ENCODE peak calls at places on chromosome 1, in eight cellular contexts. B is HuH-7; W is SJSA1; S is left colon; A is cardiac fibroblast; U is KG1; E is aorta; O is effector memory CD8-positive, alpha-beta T cell. M is an unnamed sample.

GRCh38 chr1:153506386-153506785 is 29.4 kb downstream of the S100A6 start:
- DNase-seq in A (no peak), U (no peak), W (no peak), O (no peak), B (no peak), E (no peak), S (no peak), M (no peak)

GRCh38 chr1:155192346-155193274 is 15.1 kb downstream of the THBS3 start:
- DNase-seq in B (no peak), W (no peak), A (no peak), S (peak; percentile 91), E (no peak), U (no peak), O (no peak), M (no peak)

GRCh38 chr1:82226198-82226505 is 425.4 kb downstream of the ADGRL2 start:
- DNase-seq in S (no peak), O (no peak), U (no peak), E (no peak), A (peak; percentile 65), B (peak; percentile 10), W (no peak), M (no peak)

GRCh38 chr1:18950415-18951026 is 6.0 kb downstream of the IFFO2 start:
- DNase-seq in B (no peak), W (peak; percentile 67), E (peak; percentile 86), U (no peak), O (no peak), A (peak; percentile 24), S (no peak), M (no peak)

GRCh38 chr1:203473281-203473680 is 2.3 kb upstream of the PRELP start:
- DNase-seq in W (no peak), B (no peak), S (no peak), U (no peak), E (no peak), A (peak; percentile 23), O (no peak), M (no peak)

GRCh38 chr1:183461350-183461749 is 10.9 kb upstream of the SMG7 start:
- DNase-seq in E (peak; percentile 48), A (peak; percentile 54), U (no peak), B (no peak), S (peak; percentile 36), W (no peak), O (no peak), M (no peak)

GRCh38 chr1:110173466-110174117 is 23.3 kb downstream of the SLC6A17 start:
- DNase-seq in E (no peak), U (no peak), B (no peak), S (no peak), W (no peak), O (no peak), A (no peak), M (no peak)

GRCh38 chr1:8182034-8182761 is 135.7 kb upstream of the SLC45A1 start:
- DNase-seq in E (no peak), A (peak; percentile 91), U (no peak), O (peak; percentile 33), S (peak; percentile 63), W (peak; percentile 86), B (no peak), M (peak; percentile 93)

GRCh38 chr1:150987928-150988327 is 5.8 kb downstream of the ANXA9 start:
- DNase-seq in O (no peak), U (no peak), B (no peak), W (no peak), E (no peak), A (no peak), S (no peak), M (no peak)

GRCh38 chr1:53696990-53697389 is 42.0 kb downstream of the GLIS1 start:
- DNase-seq in E (no peak), W (no peak), O (no peak), S (no peak), U (no peak), A (no peak), B (no peak), M (no peak)

GRCh38 chr1:94544706-94545490 is 3.3 kb upstream of the F3 start:
- DNase-seq in B (no peak), W (peak; percentile 35), U (no peak), S (no peak), A (peak; percentile 77), E (no peak), O (no peak), M (no peak)

GRCh38 chr1:117501275-117501674 is 104.6 kb upstream of the TENT5C start:
- DNase-seq in A (peak; percentile 26), W (peak; percentile 86), E (no peak), S (no peak), B (no peak), O (no peak), U (no peak), M (peak; percentile 26)

GRCh38 chr1:201490708-201491131 is 16.2 kb downstream of the CSRP1 start:
- DNase-seq in O (no peak), S (no peak), A (peak; percentile 53), E (no peak), B (no peak), W (no peak), U (no peak), M (no peak)

GRCh38 chr1:10833630-10834557 is 37.4 kb upstream of the CASZ1 start:
- DNase-seq in B (no peak), U (no peak), O (no peak), A (no peak), E (no peak), S (no peak), W (no peak), M (no peak)

GRCh38 chr1:87129606-87130005 is 199.1 kb upstream of the LMO4 start:
- DNase-seq in U (no peak), B (peak; percentile 32), W (no peak), O (no peak), E (no peak), S (no peak), A (peak; percentile 58), M (no peak)

GRCh38 chr1:198087831-198088230 is 69.0 kb upstream of the NEK7 start:
- DNase-seq in W (no peak), B (no peak), O (no peak), E (no peak), A (no peak), S (no peak), U (no peak), M (no peak)

GRCh38 chr1:8171751-8172464 is 145.8 kb upstream of the ERRFI1 start:
- DNase-seq in A (no peak), O (no peak), B (no peak), E (no peak), S (no peak), W (no peak), U (no peak), M (no peak)

GRCh38 chr1:3732747-3733602 is 19.3 kb upstream of the CCDC27 start:
- DNase-seq in W (no peak), B (no peak), U (no peak), S (no peak), A (no peak), E (no peak), O (no peak), M (no peak)

GRCh38 chr1:37038079-37038702 is 3.9 kb upstream of the GRIK3 start:
- DNase-seq in E (no peak), O (no peak), A (peak; percentile 3), B (no peak), W (no peak), S (no peak), U (no peak), M (no peak)

GRCh38 chr1:239805888-239806772 is 285.6 kb upstream of the FMN2 start:
- DNase-seq in E (no peak), W (no peak), O (no peak), B (no peak), A (no peak), U (no peak), S (no peak), M (no peak)

GRCh38 chr1:186050360-186050759 is 316.2 kb downstream of the HMCN1 start:
- DNase-seq in O (no peak), U (no peak), A (peak; percentile 40), S (no peak), E (no peak), W (no peak), B (no peak), M (no peak)

GRCh38 chr1:186790101-186790500 is 38.6 kb upstream of the PLA2G4A start:
- DNase-seq in W (no peak), S (no peak), B (no peak), O (no peak), E (no peak), U (no peak), A (peak; percentile 35), M (no peak)

GRCh38 chr1:109603229-109603628 is 16.2 kb downstream of the GNAT2 start:
- DNase-seq in U (no peak), A (no peak), S (no peak), W (no peak), E (no peak), O (no peak), B (no peak), M (no peak)

GRCh38 chr1:235643837-235644692 is 5.5 kb downstream of the GNG4 start:
- DNase-seq in W (no peak), O (no peak), B (no peak), E (no peak), A (no peak), S (no peak), U (no peak), M (no peak)

GRCh38 chr1:16067933-16068332 is 5.5 kb downstream of the FAM131C start:
- DNase-seq in A (no peak), W (no peak), B (no peak), S (no peak), E (no peak), O (no peak), U (no peak), M (no peak)

GRCh38 chr1:6273380-6273891 is 12.5 kb upstream of the GPR153 start:
- DNase-seq in U (no peak), E (no peak), S (no peak), A (peak; percentile 39), O (no peak), B (no peak), W (no peak), M (no peak)

GRCh38 chr1:115630342-115630741 is 11.4 kb upstream of the VANGL1 start:
- DNase-seq in A (no peak), O (no peak), W (no peak), U (no peak), S (no peak), E (no peak), B (no peak), M (no peak)

GRCh38 chr1:234889643-234890042 is 239.0 kb downstream of the TOMM20 start:
- DNase-seq in W (no peak), S (no peak), B (no peak), A (no peak), U (no peak), O (no peak), E (no peak), M (no peak)

GRCh38 chr1:188689542-188689941 is 1788.1 kb downstream of the BRINP3 start:
- DNase-seq in B (no peak), S (no peak), E (no peak), W (no peak), U (no peak), O (no peak), A (no peak), M (no peak)

GRCh38 chr1:230426246-230427101 is at the start of gene PGBD5:
- DNase-seq in O (peak; percentile 38), S (peak; percentile 63), W (peak; percentile 43), B (peak; percentile 87), E (peak; percentile 70), A (peak; percentile 61), U (peak; percentile 39), M (no peak)

GRCh38 chr1:221696045-221696444 is 45.8 kb downstream of the DUSP10 start:
- DNase-seq in U (no peak), O (no peak), A (no peak), W (no peak), E (no peak), S (no peak), B (no peak), M (no peak)

GRCh38 chr1:37513795-37514349 is 694 bp downstream of the MEAF6 start:
- DNase-seq in U (no peak), A (no peak), E (no peak), S (peak; percentile 40), B (peak; percentile 43), W (peak; percentile 31), O (peak; percentile 22), M (no peak)

GRCh38 chr1:22457836-22458235 is 6.2 kb downstream of the ZBTB40 start:
- DNase-seq in B (no peak), O (no peak), W (no peak), E (no peak), A (no peak), S (no peak), U (no peak), M (no peak)

GRCh38 chr1:190619724-190620123 is 142.1 kb upstream of the BRINP3 start:
- DNase-seq in W (no peak), S (no peak), O (no peak), A (no peak), U (no peak), E (no peak), B (no peak), M (no peak)

M was measured in HS-27A.